ENCODE peak calls at places on chromosomes 7 and 10, in six cellular contexts. O is upper lobe of right lung, X is GM06990, A is Calu3, Y is fibroblast of pulmonary artery, R is heart right ventricle. T is an unnamed sample.

GRCh38 chr7:141290365-141290764 is 216.5 kb downstream of the TMEM178B start:
- DNase-seq in O (no peak), X (no peak), A (no peak), Y (no peak), R (no peak), T (no peak)

GRCh38 chr10:53122265-53122664 is 349.7 kb upstream of the MBL2 start:
- DNase-seq in O (no peak), X (peak), A (no peak), Y (no peak), R (no peak), T (no peak)

GRCh38 chr7:50221028-50221427 is 83.5 kb upstream of the IKZF1 start:
- DNase-seq in O (no peak), X (no peak), A (no peak), Y (no peak), R (no peak), T (no peak)

GRCh38 chr10:61993676-61994401 is 92.3 kb downstream of the ARID5B start:
- DNase-seq in O (no peak), X (no peak), A (no peak), Y (peak), R (no peak), T (no peak)

GRCh38 chr7:25272265-25272664 is 44.0 kb upstream of the NPVF start:
- DNase-seq in O (no peak), X (peak), A (no peak), Y (no peak), R (no peak), T (no peak)

GRCh38 chr7:4809091-4809591 is 33.7 kb downstream of the AP5Z1 start:
- DNase-seq in O (no peak), X (no peak), A (no peak), Y (no peak), R (peak), T (peak)

GRCh38 chr7:12456506-12456905 is 52.8 kb upstream of the VWDE start:
- DNase-seq in O (no peak), X (no peak), A (peak), Y (no peak), R (no peak), T (no peak)

GRCh38 chr10:110207805-110208613 is 604 bp downstream of the MXI1 start:
- DNase-seq in O (peak), X (peak), A (no peak), Y (peak), R (peak), T (no peak)

GRCh38 chr7:55081067-55081853 is 62.4 kb downstream of the EGFR start:
- DNase-seq in O (no peak), X (no peak), A (no peak), Y (no peak), R (no peak), T (no peak)

GRCh38 chr7:55077581-55078410 is 59.0 kb downstream of the EGFR start:
- DNase-seq in O (no peak), X (no peak), A (peak), Y (no peak), R (no peak), T (no peak)

GRCh38 chr7:55080000-55080629 is 61.3 kb downstream of the EGFR start:
- DNase-seq in O (no peak), X (no peak), A (no peak), Y (no peak), R (no peak), T (no peak)

GRCh38 chr7:55075464-55075971 is 56.7 kb downstream of the EGFR start:
- DNase-seq in O (no peak), X (no peak), A (no peak), Y (peak), R (no peak), T (no peak)

GRCh38 chr7:55078465-55079372 is 59.9 kb downstream of the EGFR start:
- DNase-seq in O (peak), X (no peak), A (peak), Y (no peak), R (no peak), T (no peak)
- TF ChIP-seq CTCF in O (no peak), X (no peak), A (no peak), Y (no peak), R (no peak), T (peak)

GRCh38 chr7:8719102-8719501 is 285.7 kb downstream of the NXPH1 start:
- DNase-seq in O (no peak), X (no peak), A (no peak), Y (no peak), R (no peak), T (no peak)

DNA sequence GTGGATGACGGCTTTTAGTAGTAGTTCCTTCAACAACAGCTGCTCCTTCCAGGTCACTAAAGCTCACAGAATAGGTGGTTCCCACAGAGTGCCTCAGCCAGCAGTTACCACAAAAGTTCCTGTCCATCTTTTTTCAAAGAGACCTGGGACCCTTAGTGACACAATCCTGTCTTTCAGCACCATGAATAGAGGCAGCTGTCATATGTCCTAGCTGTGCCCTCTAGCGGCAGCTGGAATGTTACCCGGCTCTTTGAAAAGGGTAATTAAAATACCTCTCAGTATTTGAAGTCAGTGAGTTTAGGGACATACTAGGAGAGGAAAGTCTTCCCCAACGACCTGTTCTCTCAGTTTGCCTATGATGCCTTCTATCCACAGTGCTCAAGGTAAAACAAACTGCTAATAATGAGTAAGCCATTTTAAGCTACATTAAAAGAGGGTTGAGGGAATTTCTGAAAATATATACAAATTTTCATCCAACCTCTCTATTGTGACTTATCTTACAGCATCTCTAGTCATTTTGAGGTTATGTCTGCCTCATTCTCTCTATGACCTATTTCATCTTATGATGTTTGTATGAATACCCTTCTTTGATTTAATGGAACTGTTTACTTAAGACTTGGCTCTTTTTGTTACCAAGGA is 290.8 kb downstream of the NXPH1 start:
- DNase-seq in O (no peak), X (no peak), A (peak), Y (no peak), R (peak), T (no peak)
- TF ChIP-seq CTCF in O (peak), X (peak), A (peak), Y (no peak), R (peak), T (peak)

GRCh38 chr10:34670101-34670500 is 145.0 kb downstream of the PARD3 start:
- DNase-seq in O (no peak), X (peak), A (no peak), Y (no peak), R (no peak), T (no peak)

GRCh38 chr10:34669079-34669478 is 146.0 kb downstream of the PARD3 start:
- DNase-seq in O (no peak), X (no peak), A (no peak), Y (no peak), R (no peak), T (no peak)

GRCh38 chr10:34664706-34665105 is 150.4 kb downstream of the PARD3 start:
- DNase-seq in O (no peak), X (no peak), A (no peak), Y (no peak), R (no peak), T (no peak)

GRCh38 chr10:34667177-34667576 is 147.9 kb downstream of the PARD3 start:
- DNase-seq in O (no peak), X (peak), A (no peak), Y (no peak), R (no peak), T (no peak)

GRCh38 chr10:34666008-34666700 is 148.9 kb downstream of the PARD3 start:
- DNase-seq in O (no peak), X (peak), A (peak), Y (peak), R (peak), T (no peak)
- TF ChIP-seq CTCF in O (peak), X (peak), A (no peak), Y (peak), R (peak), T (peak)

GRCh38 chr10:75589895-75590654 is 158.7 kb downstream of the LRMDA start:
- DNase-seq in O (no peak), X (no peak), A (no peak), Y (no peak), R (no peak), T (no peak)

GRCh38 chr10:75592014-75592842 is 160.8 kb downstream of the LRMDA start:
- DNase-seq in O (no peak), X (no peak), A (no peak), Y (no peak), R (no peak), T (no peak)

GRCh38 chr10:75592888-75593643 is 161.6 kb downstream of the LRMDA start:
- DNase-seq in O (no peak), X (no peak), A (no peak), Y (peak), R (peak), T (no peak)

GRCh38 chr10:75596930-75597629 is 165.7 kb downstream of the LRMDA start:
- DNase-seq in O (no peak), X (no peak), A (no peak), Y (no peak), R (no peak), T (no peak)

DNA sequence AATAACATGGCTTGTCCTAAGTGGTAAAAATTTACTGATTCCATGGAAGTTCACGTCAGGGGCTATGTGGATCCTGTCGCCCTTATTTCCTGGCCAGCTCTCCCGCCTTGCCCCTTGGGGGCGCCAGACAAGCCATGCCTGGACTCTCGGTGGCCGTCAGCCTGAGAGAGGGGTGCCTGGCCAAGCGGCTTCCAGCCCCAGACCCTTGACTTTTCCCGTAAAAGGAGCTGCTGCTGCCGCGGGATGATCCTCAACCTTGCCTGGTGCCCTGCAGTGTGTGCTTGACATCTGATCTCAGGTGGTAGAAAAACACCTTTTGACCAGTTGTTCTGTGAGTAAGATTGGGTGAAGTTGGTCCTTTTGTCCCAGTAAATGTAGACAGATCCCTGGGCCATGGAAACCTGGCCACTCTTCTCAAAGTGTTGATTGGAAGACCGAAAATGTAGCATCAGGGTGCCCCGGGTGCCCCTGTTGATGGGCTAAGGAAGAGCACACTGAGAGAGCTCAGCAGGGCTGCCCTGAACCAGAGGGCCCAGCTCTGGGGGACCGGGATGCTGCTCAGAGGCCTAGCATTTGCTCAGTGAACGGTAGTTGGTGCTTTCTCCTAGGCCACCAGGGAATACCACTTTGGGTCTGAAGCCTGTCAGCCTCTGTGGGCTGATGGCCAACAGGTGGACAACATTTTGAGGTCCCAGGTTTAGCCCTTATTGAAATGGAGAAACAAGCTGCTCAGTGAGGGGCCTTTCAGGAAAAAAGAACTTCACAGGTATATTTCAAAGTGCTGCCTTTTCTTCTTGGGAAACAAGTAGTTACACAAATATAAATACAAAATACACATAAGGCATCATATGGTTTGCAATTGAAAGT is 162.5 kb downstream of the LRMDA start:
- DNase-seq in O (no peak), X (no peak), A (no peak), Y (no peak), R (no peak), T (no peak)
- TF ChIP-seq CTCF in O (peak), X (peak), A (no peak), Y (peak), R (no peak), T (no peak)

GRCh38 chr7:108586274-108586710 is 16.6 kb downstream of the DNAJB9 start:
- DNase-seq in O (no peak), X (no peak), A (no peak), Y (no peak), R (no peak), T (no peak)
- TF ChIP-seq CTCF in O (no peak), X (no peak), A (no peak), Y (no peak), R (no peak), T (no peak)

DNA sequence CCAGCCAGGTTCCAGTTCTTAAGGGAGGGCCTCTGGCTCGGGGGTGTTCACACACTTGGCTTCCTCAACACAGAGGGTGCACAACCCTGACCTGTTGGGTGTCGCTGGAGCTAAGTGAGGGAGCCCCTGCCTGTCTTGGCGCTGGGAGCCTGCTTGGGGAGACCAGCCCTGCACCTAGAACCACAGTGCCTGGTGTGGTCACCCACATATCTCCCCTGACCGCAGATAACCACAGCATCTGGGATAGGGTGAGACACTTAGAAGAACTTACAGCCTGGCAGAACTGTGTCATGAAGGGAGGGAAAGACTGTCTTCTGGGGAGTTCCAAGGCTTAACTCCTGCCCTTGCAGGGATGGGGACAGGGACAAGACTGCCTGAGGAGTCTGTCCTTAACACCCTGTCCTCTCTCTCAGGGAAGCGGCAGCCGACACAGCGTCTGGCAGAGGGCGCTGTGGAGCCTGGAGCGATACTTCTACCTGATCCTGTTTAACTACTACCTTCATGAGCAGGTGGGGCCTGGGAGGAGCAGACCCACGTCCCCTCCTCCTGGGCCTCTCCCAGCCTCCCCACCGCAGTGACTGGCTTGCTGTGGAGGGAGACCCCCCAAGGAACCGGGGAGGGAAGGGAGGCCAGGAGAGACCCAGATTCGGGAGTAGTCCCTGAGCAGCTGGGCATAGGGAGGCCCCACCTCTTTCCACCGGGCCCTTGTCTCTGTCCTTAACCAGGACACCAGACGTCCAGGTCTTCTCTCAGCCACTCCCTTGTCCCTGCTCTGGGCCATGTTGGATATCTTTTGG is 59.0 kb downstream of the PALD1 start:
- DNase-seq in O (no peak), X (no peak), A (peak), Y (no peak), R (no peak), T (no peak)
- TF ChIP-seq CTCF in O (peak), X (peak), A (peak), Y (peak), R (no peak), T (peak)

DNA sequence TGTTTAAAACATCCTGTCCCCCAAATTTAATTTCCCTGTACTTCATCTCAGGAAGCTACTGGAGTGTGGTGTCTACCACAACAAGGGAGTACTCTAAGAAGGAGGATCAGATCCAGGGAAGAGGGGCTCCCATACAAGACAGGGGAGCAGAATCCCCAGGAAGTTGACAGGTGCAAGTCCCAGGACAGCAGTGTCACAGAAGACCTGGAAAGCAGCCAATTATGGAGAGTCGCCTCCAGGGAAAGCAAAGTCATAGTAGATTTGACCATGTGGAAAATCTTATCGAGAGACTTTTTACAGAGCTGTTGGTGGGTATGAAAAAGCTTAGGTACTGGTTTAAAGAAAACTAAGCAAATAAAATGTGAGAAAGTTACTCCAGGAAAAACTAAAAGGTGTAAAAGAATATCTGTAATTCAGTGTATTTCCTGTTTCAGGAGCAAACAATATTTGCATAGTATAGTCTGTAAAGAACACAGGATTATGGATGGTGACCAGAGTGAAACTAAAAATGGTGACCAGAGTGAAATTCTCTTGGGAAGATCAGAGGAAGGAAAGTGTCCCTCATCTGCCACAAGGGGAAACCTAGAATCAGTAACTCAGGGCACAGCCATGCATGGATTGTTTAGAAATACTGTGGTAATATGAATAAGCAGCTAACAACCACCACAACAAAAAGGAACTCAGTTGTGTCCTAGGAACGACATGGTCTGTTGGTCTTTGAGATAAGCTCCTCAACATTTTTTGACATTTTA is 44.5 kb downstream of the LANCL2 start:
- DNase-seq in O (no peak), X (no peak), A (no peak), Y (no peak), R (no peak), T (no peak)
- TF ChIP-seq CTCF in O (no peak), X (no peak), A (no peak), Y (peak), R (no peak), T (no peak)

GRCh38 chr7:191105-192034 is 1.0 kb upstream of the FAM20C start:
- DNase-seq in O (no peak), X (no peak), A (no peak), Y (peak), R (peak), T (no peak)
- TF ChIP-seq CTCF in O (no peak), X (no peak), A (no peak), Y (no peak), R (no peak), T (no peak)

GRCh38 chr10:98748298-98748697 is 301.6 kb upstream of the HPS1 start:
- DNase-seq in O (no peak), X (no peak), A (peak), Y (peak), R (no peak), T (no peak)

GRCh38 chr10:98745645-98746044 is 298.9 kb upstream of the HPS1 start:
- DNase-seq in O (no peak), X (no peak), A (no peak), Y (no peak), R (no peak), T (no peak)
- TF ChIP-seq CTCF in O (no peak), X (peak), A (no peak), Y (no peak), R (no peak), T (no peak)

GRCh38 chr10:121596668-121597503 is 1.4 kb downstream of the FGFR2 start:
- DNase-seq in O (peak), X (no peak), A (peak), Y (no peak), R (peak), T (no peak)

GRCh38 chr10:121598261-121599249 is at the start of gene FGFR2:
- DNase-seq in O (peak), X (no peak), A (peak), Y (peak), R (peak), T (peak)

GRCh38 chr10:121595806-121596667 is 2.2 kb downstream of the FGFR2 start:
- DNase-seq in O (no peak), X (no peak), A (peak), Y (no peak), R (no peak), T (no peak)

GRCh38 chr10:121595321-121595805 is 2.9 kb downstream of the FGFR2 start:
- DNase-seq in O (no peak), X (no peak), A (no peak), Y (no peak), R (no peak), T (no peak)

DNA sequence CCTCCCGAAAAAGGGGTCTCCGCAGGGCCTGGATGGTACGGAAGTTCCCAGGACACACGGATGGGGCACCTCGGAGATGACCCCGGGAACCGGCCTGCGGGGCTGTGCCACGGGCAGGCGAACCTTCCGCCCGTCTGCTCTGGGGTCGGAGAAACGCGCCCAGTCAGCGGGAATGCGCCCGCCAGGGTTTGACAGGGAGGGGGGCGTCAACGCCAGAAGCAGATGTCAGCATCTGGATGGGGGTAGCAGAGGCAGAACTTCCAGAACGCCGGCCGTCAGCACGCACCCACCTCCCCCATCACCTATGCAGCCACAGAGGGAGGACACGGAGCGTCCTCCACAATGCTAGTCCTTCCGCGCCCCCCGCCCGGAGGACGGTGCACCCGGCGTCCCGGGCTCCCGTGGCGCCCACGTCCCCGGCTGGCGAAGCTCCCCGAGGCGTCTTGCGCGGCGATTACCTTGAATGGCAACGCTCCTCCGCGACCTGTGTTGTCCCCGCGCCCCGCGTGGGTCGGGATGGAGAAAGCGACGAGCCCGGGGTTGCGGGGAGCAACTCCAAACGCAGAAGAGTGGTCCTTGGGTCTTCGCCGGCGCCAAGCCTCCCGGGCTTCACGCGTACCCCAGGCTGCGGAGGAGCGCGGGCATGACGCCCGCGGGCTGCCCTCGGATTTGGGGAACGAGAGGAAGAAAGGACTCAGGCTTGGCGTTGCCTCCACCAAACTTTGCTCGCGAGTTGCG is 571 bp downstream of the FGFR2 start:
- DNase-seq in O (no peak), X (no peak), A (peak), Y (no peak), R (no peak), T (no peak)
- TF ChIP-seq CTCF in O (no peak), X (no peak), A (no peak), Y (no peak), R (no peak), T (no peak)